ENCODE peak calls at places on chromosomes 5 and 9, in nine cellular contexts. F, C, J, R, Z, D, A, Y and B are unnamed samples.

GRCh38 chr5:124512236-124512635 is 234.2 kb downstream of the ZNF608 start:
- DNase-seq in Y (no peak), C (no peak), R (no peak), D (no peak), F (no peak), J (no peak), A (no peak), Z (no peak), B (no peak)

GRCh38 chr5:44245936-44246335 is 143.3 kb downstream of the FGF10 start:
- DNase-seq in A (no peak), Y (no peak), R (no peak), J (no peak), D (no peak), F (peak), C (no peak), Z (no peak), B (no peak)

GRCh38 chr9:130658893-130659698 is 5.3 kb upstream of the PRDM12 start:
- DNase-seq in Y (no peak), F (no peak), A (no peak), D (no peak), J (no peak), R (no peak), C (no peak), Z (no peak), B (no peak)

GRCh38 chr5:96747718-96748117 is 60.0 kb downstream of the ERAP1 start:
- DNase-seq in F (no peak), D (no peak), Z (no peak), Y (no peak), R (no peak), A (no peak), J (no peak), C (no peak), B (no peak)

GRCh38 chr9:93301291-93301811 is 117.4 kb downstream of the WNK2 start:
- DNase-seq in C (no peak), F (no peak), A (peak), R (no peak), Y (no peak), Z (no peak), D (no peak), J (peak), B (no peak)

GRCh38 chr5:133189881-133190280 is 138.1 kb downstream of the HSPA4 start:
- DNase-seq in F (no peak), A (no peak), Y (no peak), R (no peak), Z (no peak), J (no peak), D (no peak), C (no peak), B (no peak)

GRCh38 chr9:136403538-136403914 is 3.6 kb upstream of the SNAPC4 start:
- DNase-seq in Y (no peak), A (peak), C (no peak), D (peak), F (no peak), Z (no peak), J (no peak), R (no peak), B (no peak)

GRCh38 chr5:94577466-94578245 is 40.7 kb downstream of the KIAA0825 start:
- DNase-seq in C (no peak), Z (no peak), A (peak), Y (no peak), J (no peak), D (no peak), R (no peak), F (no peak), B (no peak)

GRCh38 chr5:128536229-128536860 is 1.7 kb downstream of the FBN2 start:
- DNase-seq in F (peak), Y (peak), R (no peak), A (no peak), Z (no peak), D (no peak), C (peak), J (no peak), B (peak)

GRCh38 chr9:121852646-121853616 is 201.5 kb downstream of the DAB2IP start:
- DNase-seq in Y (no peak), C (no peak), F (peak), D (no peak), Z (no peak), A (no peak), R (no peak), J (peak), B (no peak)

GRCh38 chr5:43115968-43116367 is 4.7 kb upstream of the ZNF131 start:
- DNase-seq in J (no peak), A (no peak), R (no peak), C (no peak), Z (no peak), F (no peak), D (no peak), Y (no peak), B (no peak)

GRCh38 chr5:176762489-176762888 is 47.9 kb upstream of the UNC5A start:
- DNase-seq in D (no peak), C (no peak), Y (no peak), J (peak), Z (no peak), A (no peak), R (no peak), F (no peak), B (no peak)

GRCh38 chr9:133888779-133889491 is 103.2 kb downstream of the VAV2 start:
- DNase-seq in F (no peak), Z (no peak), C (no peak), R (no peak), A (no peak), D (no peak), J (no peak), Y (no peak), B (no peak)

GRCh38 chr9:81868145-81868544 is 60.1 kb upstream of the SPATA31D4 start:
- DNase-seq in Z (no peak), C (no peak), J (no peak), A (no peak), Y (no peak), D (no peak), F (peak), R (no peak), B (no peak)

GRCh38 chr5:180161420-180162303 is 47.3 kb downstream of the RASGEF1C start:
- DNase-seq in R (no peak), C (no peak), A (no peak), D (no peak), F (no peak), Z (no peak), Y (no peak), J (no peak), B (no peak)

GRCh38 chr9:121765021-121765950 is 113.9 kb downstream of the DAB2IP start:
- DNase-seq in J (no peak), Z (no peak), D (no peak), C (no peak), F (peak), Y (no peak), R (no peak), A (no peak), B (peak)

GRCh38 chr5:108720416-108720815 is 27.3 kb upstream of the FER start:
- DNase-seq in Y (no peak), D (no peak), Z (no peak), C (no peak), A (peak), J (no peak), F (no peak), R (no peak), B (no peak)

GRCh38 chr5:121630402-121630801 is 221.3 kb upstream of the FTMT start:
- DNase-seq in F (peak), Z (no peak), C (no peak), D (no peak), Y (no peak), A (no peak), J (no peak), R (no peak), B (peak)

GRCh38 chr5:127051591-127051990 is 21.2 kb upstream of the MARCHF3 start:
- DNase-seq in J (no peak), A (no peak), C (no peak), F (no peak), Z (no peak), D (no peak), R (no peak), Y (no peak), B (no peak)

GRCh38 chr9:7081065-7081600 is 323.4 kb downstream of the KDM4C start:
- DNase-seq in R (no peak), C (no peak), D (no peak), J (no peak), A (no peak), F (no peak), Y (no peak), Z (no peak), B (no peak)

GRCh38 chr5:107668933-107669542 is 1.7 kb downstream of the EFNA5 start:
- DNase-seq in C (peak), D (no peak), F (peak), R (no peak), A (no peak), Y (peak), Z (no peak), J (no peak), B (peak)

GRCh38 chr5:127084656-127085055 is 11.4 kb upstream of the C5orf63 start:
- DNase-seq in A (no peak), Y (no peak), J (no peak), Z (no peak), F (no peak), D (no peak), R (no peak), C (no peak), B (no peak)

GRCh38 chr5:159805021-159805420 is 111.3 kb upstream of the ADRA1B start:
- DNase-seq in R (no peak), Y (no peak), J (no peak), Z (no peak), C (no peak), A (no peak), F (peak), D (no peak), B (no peak)

GRCh38 chr5:77990020-77990419 is 213.9 kb upstream of the TBCA start:
- DNase-seq in Z (no peak), F (no peak), J (no peak), R (peak), Y (no peak), A (no peak), C (no peak), D (no peak), B (no peak)

GRCh38 chr5:138570871-138571270 is 4.3 kb downstream of the HSPA9 start:
- DNase-seq in J (no peak), R (no peak), F (no peak), Y (no peak), Z (no peak), C (no peak), A (no peak), D (no peak), B (no peak)

GRCh38 chr5:142095035-142095434 is 13.5 kb upstream of the NDFIP1 start:
- DNase-seq in Z (no peak), Y (no peak), A (no peak), R (no peak), C (no peak), J (no peak), D (peak), F (no peak), B (no peak)

GRCh38 chr5:7873216-7873615 is 4.3 kb downstream of the MTRR start:
- DNase-seq in D (no peak), F (no peak), A (no peak), J (no peak), Y (no peak), Z (no peak), R (no peak), C (no peak), B (no peak)